ENCODE peak calls at places on chromosome 14, in ten cellular contexts. O is astrocyte of the cerebellum; P is HEK293T; Z is stromal cell of bone marrow; K is NCI-H510A; X is cardiac fibroblast; F is nephron progenitor cell; Q is suprapubic skin; J is amniotic stem cell; Y is CD4-positive, CD25-positive, alpha-beta regulatory T cell. A is an unnamed sample.

GRCh38 chr14:23551266-23552028 is at the start of gene ZFHX2:
- DNase-seq in Z (no peak), F (peak; percentile 88), P (peak; percentile 81), J (no peak), K (peak; percentile 87), Y (peak; percentile 76), O (no peak), Q (peak; percentile 88), X (peak; percentile 28), A (no peak)

GRCh38 chr14:22549304-22549962 is 39.6 kb downstream of the DAD1 start:
- DNase-seq in X (no peak), Q (no peak), J (no peak), K (no peak), P (no peak), Z (no peak), O (no peak), Y (no peak), F (no peak), A (no peak)

GRCh38 chr14:95504135-95505029 is 12.1 kb downstream of the SYNE3 start:
- DNase-seq in Y (no peak), P (no peak), K (no peak), O (no peak), X (peak; percentile 80), F (no peak), Q (no peak), J (no peak), Z (no peak), A (no peak)

GRCh38 chr14:24296341-24297157 is 3.0 kb downstream of the DHRS1 start:
- DNase-seq in F (peak; percentile 54), K (no peak), O (peak; percentile 84), J (peak; percentile 63), Z (peak; percentile 85), P (peak; percentile 75), Q (peak; percentile 82), X (peak; percentile 98), Y (peak; percentile 84), A (peak; percentile 84)

GRCh38 chr14:78758333-78758732 is 588.2 kb downstream of the NRXN3 start:
- DNase-seq in Q (no peak), X (peak; percentile 37), K (peak; percentile 8), O (peak; percentile 36), Z (no peak), Y (peak; percentile 5), J (no peak), P (peak; percentile 46), F (peak; percentile 16), A (no peak)

GRCh38 chr14:99137001-99137700 is 134.8 kb downstream of the BCL11B start:
- DNase-seq in O (no peak), X (no peak), J (no peak), K (no peak), P (no peak), F (no peak), Q (peak; percentile 54), Y (no peak), Z (no peak), A (no peak)

GRCh38 chr14:101474563-101475467 is 86.5 kb upstream of the DIO3 start:
- DNase-seq in K (no peak), O (no peak), Z (no peak), X (no peak), J (no peak), Y (no peak), Q (peak; percentile 65), F (no peak), P (no peak), A (no peak)

GRCh38 chr14:63343878-63344277 is 25.1 kb upstream of the GPHB5 start:
- DNase-seq in Z (no peak), K (no peak), F (no peak), J (no peak), Q (no peak), X (peak; percentile 66), P (no peak), O (no peak), Y (no peak), A (peak; percentile 2)

GRCh38 chr14:71324767-71325272 is 417.6 kb downstream of the PCNX1 start:
- DNase-seq in P (peak; percentile 13), K (no peak), F (peak; percentile 40), Y (peak; percentile 41), X (peak; percentile 59), Q (no peak), O (no peak), J (no peak), Z (no peak), A (no peak)

GRCh38 chr14:61388173-61388975 is 67.0 kb downstream of the PRKCH start:
- DNase-seq in Z (peak; percentile 63), J (no peak), P (no peak), Y (peak; percentile 85), Q (no peak), F (no peak), X (peak; percentile 66), O (no peak), K (peak; percentile 18), A (no peak)

GRCh38 chr14:99522457-99522891 is 41.3 kb downstream of the CCNK start:
- DNase-seq in Y (no peak), K (peak; percentile 32), Z (no peak), Q (no peak), J (peak; percentile 22), X (peak; percentile 60), O (no peak), P (no peak), F (peak; percentile 53), A (peak; percentile 40)

GRCh38 chr14:105023144-105023543 is 2.3 kb upstream of the CDCA4 start:
- DNase-seq in Q (no peak), Z (no peak), K (no peak), P (no peak), F (no peak), Y (no peak), J (no peak), O (no peak), X (peak; percentile 58), A (no peak)

GRCh38 chr14:67010602-67011001 is 178.6 kb upstream of the GARIN2 start:
- DNase-seq in X (no peak), F (no peak), K (no peak), J (no peak), Y (peak; percentile 4), P (no peak), Q (no peak), Z (no peak), O (no peak), A (no peak)

GRCh38 chr14:73613046-73613383 is 698 bp downstream of the ACOT6 start:
- DNase-seq in X (no peak), J (no peak), K (no peak), O (no peak), P (no peak), Z (no peak), F (no peak), Y (no peak), Q (no peak), A (no peak)

GRCh38 chr14:21308479-21309237 is 28.8 kb downstream of the RPGRIP1 start:
- DNase-seq in Q (no peak), Y (peak; percentile 95), J (peak; percentile 20), X (peak; percentile 80), P (peak; percentile 67), O (peak; percentile 49), Z (peak; percentile 9), F (peak; percentile 70), K (peak; percentile 93), A (peak; percentile 37)

GRCh38 chr14:67704484-67705089 is 2.9 kb downstream of the RDH12 start:
- DNase-seq in Z (peak; percentile 37), X (peak; percentile 75), F (no peak), P (peak; percentile 62), Q (no peak), K (peak; percentile 8), J (peak; percentile 24), Y (peak; percentile 76), O (peak; percentile 44), A (peak; percentile 29)

GRCh38 chr14:20469890-20470858 is 968 bp downstream of the PNP start:
- DNase-seq in K (no peak), J (peak; percentile 12), Y (peak; percentile 66), X (peak; percentile 87), Q (no peak), O (no peak), P (peak; percentile 31), F (peak; percentile 14), Z (peak; percentile 80), A (peak; percentile 31)

GRCh38 chr14:78950654-78951053 is 780.5 kb downstream of the NRXN3 start:
- DNase-seq in Z (peak; percentile 23), F (no peak), X (peak; percentile 56), P (no peak), K (no peak), O (no peak), Y (no peak), Q (no peak), J (peak; percentile 12), A (no peak)

GRCh38 chr14:70655110-70655826 is 13.6 kb downstream of the TTC9 start:
- DNase-seq in K (no peak), J (no peak), P (no peak), Y (peak; percentile 93), Q (no peak), O (no peak), Z (no peak), X (no peak), F (no peak), A (no peak)

GRCh38 chr14:104688755-104689619 is at the start of gene INF2:
- DNase-seq in P (peak; percentile 77), K (peak; percentile 50), Z (no peak), O (no peak), Y (peak; percentile 70), X (peak; percentile 72), Q (no peak), J (no peak), F (peak; percentile 75), A (no peak)

GRCh38 chr14:90514015-90514398 is 117.2 kb downstream of the CALM1 start:
- DNase-seq in P (no peak), X (no peak), Z (no peak), J (no peak), Q (no peak), Y (no peak), K (peak; percentile 72), O (no peak), F (no peak), A (no peak)

GRCh38 chr14:43003845-43004244 is 1397.2 kb downstream of the LRFN5 start:
- DNase-seq in O (no peak), Q (no peak), Z (no peak), K (no peak), F (no peak), J (no peak), X (peak; percentile 10), Y (no peak), P (peak; percentile 5), A (no peak)

GRCh38 chr14:39069923-39070322 is 33.1 kb downstream of the SEC23A start:
- DNase-seq in F (no peak), Y (no peak), J (no peak), O (no peak), Z (no peak), P (no peak), K (no peak), X (no peak), Q (no peak), A (no peak)

GRCh38 chr14:74579447-74580274 is 32.4 kb downstream of the LTBP2 start:
- DNase-seq in P (no peak), J (peak; percentile 60), Q (no peak), K (no peak), X (peak; percentile 97), Z (no peak), Y (peak; percentile 40), F (no peak), O (peak; percentile 81), A (no peak)

GRCh38 chr14:90717916-90718315 is 98.3 kb downstream of the TTC7B start:
- DNase-seq in F (no peak), K (no peak), O (peak; percentile 73), J (no peak), Q (no peak), Z (no peak), Y (no peak), P (no peak), X (peak; percentile 25), A (peak; percentile 80)

GRCh38 chr14:34817768-34818167 is 57.4 kb downstream of the BAZ1A start:
- DNase-seq in Q (no peak), X (no peak), O (no peak), K (no peak), F (no peak), J (no peak), Y (no peak), Z (no peak), P (no peak), A (no peak)

GRCh38 chr14:101819251-101819990 is 57.9 kb downstream of the PPP2R5C start:
- DNase-seq in Z (no peak), P (no peak), K (no peak), Y (peak; percentile 94), O (no peak), Q (no peak), X (no peak), J (no peak), F (no peak), A (no peak)

GRCh38 chr14:75081835-75082234 is 12.4 kb downstream of the ZC2HC1C start:
- DNase-seq in F (no peak), J (no peak), X (peak; percentile 37), O (no peak), Z (no peak), P (no peak), Y (no peak), Q (no peak), K (no peak), A (no peak)

A was measured in HFF-Myc.